ENCODE peak calls at places on chromosome 19, in nine cellular contexts. X is NCI-H2029 treated with DMSO at 0.1 percent for 48 hours, K is AG04450, V is EL, N is upper lobe of right lung, W is NCI-H1105, C is aorta, O is pancreas, F is suprapubic skin. J is an unnamed sample.

GRCh38 chr19:57212109-57212508 is 18.7 kb upstream of the AURKC start:
- DNase-seq in W (no peak), O (no peak), X (no peak), V (peak), N (no peak), K (no peak), C (no peak), F (no peak), J (no peak)

GRCh38 chr19:16893686-16893990 is 4.8 kb downstream of the F2RL3 start:
- DNase-seq in O (no peak), V (no peak), X (no peak), N (no peak), C (no peak), W (no peak), F (no peak), K (no peak), J (no peak)

GRCh38 chr19:17232258-17232657 is 6.2 kb downstream of the OCEL1 start:
- DNase-seq in X (no peak), C (no peak), F (no peak), N (no peak), K (no peak), V (no peak), W (no peak), O (no peak), J (no peak)

GRCh38 chr19:47511681-47512080 is 3.2 kb downstream of the NAPA start:
- DNase-seq in C (no peak), K (peak), N (no peak), F (no peak), W (no peak), X (no peak), O (no peak), V (no peak), J (no peak)

GRCh38 chr19:14048439-14049153 is 13.3 kb downstream of the PALM3 start:
- DNase-seq in X (no peak), K (no peak), F (no peak), N (peak), C (peak), V (peak), O (peak), W (peak), J (no peak)

GRCh38 chr19:8445488-8446001 is 770 bp downstream of the HNRNPM start:
- DNase-seq in F (no peak), K (no peak), V (peak), X (peak), W (peak), C (peak), O (peak), N (peak), J (no peak)

GRCh38 chr19:1364070-1364719 is 19.5 kb upstream of the NDUFS7 start:
- DNase-seq in O (no peak), X (no peak), K (no peak), C (no peak), F (no peak), V (no peak), W (no peak), N (no peak), J (no peak)

GRCh38 chr19:46791944-46792343 is 3.5 kb upstream of the SLC1A5 start:
- DNase-seq in X (no peak), V (peak), C (no peak), K (no peak), W (no peak), F (no peak), O (no peak), N (no peak), J (no peak)

GRCh38 chr19:29918891-29919290 is 23.1 kb upstream of the URI1 start:
- DNase-seq in K (no peak), V (no peak), F (no peak), X (no peak), W (no peak), C (no peak), N (no peak), O (no peak), J (no peak)

GRCh38 chr19:38727868-38728660 is 16.2 kb downstream of the CAPN12 start:
- DNase-seq in W (no peak), C (no peak), V (no peak), X (no peak), O (peak), F (no peak), N (no peak), K (no peak), J (no peak)

GRCh38 chr19:34793562-34793961 is 20.5 kb upstream of the ZNF599 start:
- DNase-seq in W (no peak), V (peak), C (no peak), N (no peak), F (no peak), O (no peak), K (no peak), X (no peak), J (no peak)

GRCh38 chr19:13006431-13007281 is 11.4 kb downstream of the NFIX start:
- DNase-seq in V (no peak), X (no peak), F (no peak), O (no peak), N (no peak), W (no peak), C (peak), K (no peak), J (no peak)

GRCh38 chr19:6740589-6741348 is 1.3 kb downstream of the TRIP10 start:
- DNase-seq in K (no peak), X (no peak), V (peak), N (peak), O (peak), F (no peak), C (peak), W (no peak), J (no peak)

GRCh38 chr19:52992109-52993004 is 21.4 kb upstream of the ERVV-1 start:
- DNase-seq in O (peak), W (no peak), V (peak), N (peak), X (no peak), F (no peak), C (peak), K (no peak), J (no peak)

GRCh38 chr19:38506723-38507550 is 73.4 kb downstream of the RYR1 start:
- DNase-seq in C (peak), O (peak), F (no peak), W (peak), K (no peak), X (peak), V (peak), N (peak), J (no peak)

J was measured in non-pigmented ciliary epithelial cell.